ENCODE peak calls at places on chromosome 11, in ten cellular contexts. I is dorsolateral prefrontal cortex, R is epithelial cell of proximal tubule, U is AG10803, B is WTC11, V is colonic mucosa, P is lower leg skin, E is right lobe of liver, Y is neural crest cell, D is astrocyte of the spinal cord. W is an unnamed sample.

GRCh38 chr11:86571273-86571948 is 101.0 kb downstream of the ME3 start:
- DNase-seq in I (no peak), R (no peak), U (no peak), B (peak; percentile 87), V (peak; percentile 70), P (no peak), E (no peak), Y (peak; percentile 31), D (no peak), W (no peak)

GRCh38 chr11:10990637-10991036 is 132.8 kb upstream of the ZBED5 start:
- DNase-seq in I (no peak), R (peak; percentile 51), U (peak; percentile 11), B (no peak), V (no peak), P (no peak), E (no peak), Y (no peak), D (no peak), W (no peak)

GRCh38 chr11:35142481-35143207 is 3.7 kb downstream of the CD44 start:
- DNase-seq in I (no peak), R (no peak), U (peak; percentile 78), B (no peak), V (peak; percentile 58), P (no peak), E (no peak), Y (no peak), D (no peak), W (no peak)

GRCh38 chr11:102047305-102047924 is at the start of gene CFAP300:
- DNase-seq in I (peak; percentile 9), R (no peak), U (peak; percentile 88), B (peak; percentile 81), V (peak; percentile 86), P (peak; percentile 97), E (peak; percentile 49), Y (peak; percentile 70), D (peak; percentile 75), W (no peak)

GRCh38 chr11:35523351-35523768 is 2.1 kb downstream of the PAMR1 start:
- DNase-seq in I (no peak), R (no peak), U (peak; percentile 83), B (no peak), V (no peak), P (no peak), E (no peak), Y (no peak), D (peak; percentile 6), W (no peak)

GRCh38 chr11:39361557-39361956 is 2097.9 kb downstream of the LRRC4C start:
- DNase-seq in I (no peak), R (no peak), U (no peak), B (no peak), V (no peak), P (no peak), E (no peak), Y (no peak), D (no peak), W (no peak)

GRCh38 chr11:3189193-3189843 is 24.2 kb upstream of the OSBPL5 start:
- DNase-seq in I (no peak), R (no peak), U (no peak), B (no peak), V (no peak), P (peak; percentile 62), E (no peak), Y (no peak), D (no peak), W (no peak)

GRCh38 chr11:70662691-70663098 is 264.4 kb downstream of the CTTN start:
- DNase-seq in I (no peak), R (no peak), U (no peak), B (peak; percentile 38), V (no peak), P (no peak), E (no peak), Y (peak; percentile 22), D (no peak), W (no peak)

GRCh38 chr11:350723-351255 is 18.5 kb upstream of the B4GALNT4 start:
- DNase-seq in I (no peak), R (no peak), U (no peak), B (no peak), V (no peak), P (no peak), E (no peak), Y (no peak), D (no peak), W (no peak)

GRCh38 chr11:76236092-76237026 is 30.1 kb upstream of the WNT11 start:
- DNase-seq in I (peak; percentile 64), R (no peak), U (peak; percentile 54), B (peak; percentile 78), V (no peak), P (peak; percentile 93), E (no peak), Y (no peak), D (no peak), W (no peak)

GRCh38 chr11:76787911-76788596 is 4.9 kb downstream of the TSKU start:
- DNase-seq in I (no peak), R (no peak), U (peak; percentile 69), B (no peak), V (peak; percentile 52), P (peak; percentile 92), E (peak; percentile 57), Y (no peak), D (peak; percentile 48), W (peak; percentile 41)

GRCh38 chr11:10683429-10683828 is 10.1 kb downstream of the IRAG1 start:
- DNase-seq in I (no peak), R (no peak), U (no peak), B (no peak), V (no peak), P (no peak), E (no peak), Y (no peak), D (no peak), W (no peak)

GRCh38 chr11:87463486-87464102 is 425.9 kb downstream of the TMEM135 start:
- DNase-seq in I (no peak), R (no peak), U (peak; percentile 34), B (peak; percentile 12), V (no peak), P (no peak), E (no peak), Y (peak; percentile 3), D (peak; percentile 13), W (no peak)

GRCh38 chr11:23990346-23990745 is 506.5 kb upstream of the LUZP2 start:
- DNase-seq in I (no peak), R (no peak), U (peak; percentile 41), B (no peak), V (no peak), P (no peak), E (no peak), Y (no peak), D (no peak), W (no peak)

GRCh38 chr11:125887373-125888324 is at the start of gene HYLS1:
- DNase-seq in I (peak; percentile 95), R (peak; percentile 84), U (peak; percentile 98), B (peak; percentile 92), V (peak; percentile 93), P (peak; percentile 98), E (peak; percentile 96), Y (peak; percentile 77), D (peak; percentile 99), W (peak; percentile 91)
- TF ChIP-seq CTCF in I (peak; percentile 43), R (no peak), U (peak; percentile 40), B (no peak), V (no peak), P (no peak), E (peak; percentile 46), Y (peak; percentile 25), D (peak; percentile 11), W (no peak)

DNA sequence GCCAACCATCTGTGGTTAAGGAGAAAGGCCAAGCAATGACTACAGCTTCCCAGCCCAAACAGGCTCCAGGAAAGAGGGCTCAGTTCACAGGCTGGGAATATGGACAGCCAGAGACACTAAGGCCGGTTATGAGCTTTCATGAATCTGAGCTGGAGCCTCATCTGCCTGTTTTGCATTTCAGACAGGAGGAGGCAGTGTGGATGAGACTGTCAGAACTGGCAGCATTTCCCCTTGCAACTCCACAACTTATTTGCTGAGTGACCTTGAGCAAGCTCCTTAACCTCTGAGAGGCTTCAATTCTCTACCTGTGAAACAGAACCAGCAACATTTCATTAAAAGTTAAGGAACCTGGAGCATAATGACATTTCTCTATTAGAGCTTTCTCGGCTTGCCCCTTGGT is 264.0 kb downstream of the ETS1 start:
- DNase-seq in I (no peak), R (no peak), U (peak; percentile 43), B (no peak), V (no peak), P (no peak), E (no peak), Y (no peak), D (no peak), W (no peak)
- TF ChIP-seq CTCF in I (no peak), R (peak; percentile 70), U (peak; percentile 59), B (no peak), V (peak; percentile 24), P (no peak), E (no peak), Y (no peak), D (peak; percentile 33), W (no peak)

GRCh38 chr11:92224394-92225205 is at the start of gene FAT3:
- DNase-seq in I (peak; percentile 7), R (no peak), U (peak; percentile 64), B (peak; percentile 74), V (peak; percentile 17), P (no peak), E (no peak), Y (peak; percentile 63), D (peak; percentile 67), W (no peak)

GRCh38 chr11:92226331-92227232 is 2.0 kb downstream of the FAT3 start:
- DNase-seq in I (peak; percentile 9), R (no peak), U (peak; percentile 18), B (peak; percentile 79), V (no peak), P (no peak), E (no peak), Y (peak; percentile 50), D (no peak), W (no peak)

GRCh38 chr11:92227233-92227593 is 2.6 kb downstream of the FAT3 start:
- DNase-seq in I (no peak), R (no peak), U (no peak), B (peak; percentile 16), V (no peak), P (no peak), E (no peak), Y (no peak), D (no peak), W (no peak)

GRCh38 chr11:92225206-92225562 is 566 bp downstream of the FAT3 start:
- DNase-seq in I (no peak), R (no peak), U (no peak), B (no peak), V (no peak), P (no peak), E (no peak), Y (no peak), D (no peak), W (no peak)

GRCh38 chr11:92225563-92226308 is 1.1 kb downstream of the FAT3 start:
- DNase-seq in I (no peak), R (no peak), U (peak; percentile 16), B (peak; percentile 54), V (peak; percentile 17), P (no peak), E (no peak), Y (peak; percentile 44), D (peak; percentile 26), W (no peak)
- TF ChIP-seq CTCF in I (no peak), R (peak; percentile 17), U (peak; percentile 32), B (no peak), V (no peak), P (no peak), E (no peak), Y (no peak), D (peak; percentile 31), W (no peak)

DNA sequence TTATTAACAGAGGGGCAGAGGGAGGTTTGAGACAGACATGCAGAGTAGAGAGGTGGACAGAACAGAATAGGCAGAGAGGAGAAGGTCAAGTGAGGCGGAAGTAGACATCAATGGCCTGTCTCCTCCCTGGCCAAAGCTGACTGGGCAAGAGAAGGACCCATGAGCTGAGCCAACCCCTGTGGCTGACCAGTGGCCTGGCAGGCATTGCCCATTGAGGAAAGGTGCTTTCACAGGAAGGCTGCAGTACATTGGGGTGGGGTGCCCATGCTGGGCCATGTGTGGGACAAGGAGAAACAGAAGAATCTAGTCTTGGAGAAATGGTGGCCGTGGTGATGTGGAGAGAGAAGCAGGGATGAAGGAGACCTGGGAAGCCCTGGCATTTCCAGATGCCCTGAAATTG is 76.0 kb downstream of the MYEOV start:
- DNase-seq in I (no peak), R (no peak), U (no peak), B (no peak), V (peak; percentile 12), P (peak; percentile 50), E (peak; percentile 23), Y (no peak), D (no peak), W (no peak)
- TF ChIP-seq CTCF in I (no peak), R (no peak), U (no peak), B (no peak), V (no peak), P (no peak), E (no peak), Y (no peak), D (no peak), W (no peak)